ENCODE peak calls at places on chromosomes 5 and 9, in six cellular contexts. One of them, this sample, is unnamed.

GRCh38 chr5:143120460-143121134 is 282.9 kb downstream of the NR3C1 start:
- DNase-seq in fibroblast of pulmonary artery: no peak
- DNase-seq in Peyer's patch: no peak
- DNase-seq in foreskin fibroblast: no peak
- DNase-seq in CD8-positive, alpha-beta T cell: no peak
- DNase-seq in H1: no peak
- DNase-seq in this sample: no peak

GRCh38 chr5:54234304-54234938 is 76.0 kb downstream of the ARL15 start:
- DNase-seq in foreskin fibroblast: no peak
- DNase-seq in fibroblast of pulmonary artery: peak; percentile 73
- DNase-seq in H1: no peak
- DNase-seq in Peyer's patch: no peak
- DNase-seq in CD8-positive, alpha-beta T cell: no peak
- DNase-seq in this sample: no peak

GRCh38 chr9:93013856-93014582 is 44.5 kb upstream of the SUSD3 start:
- DNase-seq in fibroblast of pulmonary artery: no peak
- DNase-seq in CD8-positive, alpha-beta T cell: no peak
- DNase-seq in H1: no peak
- DNase-seq in foreskin fibroblast: no peak
- DNase-seq in Peyer's patch: no peak
- DNase-seq in this sample: no peak

GRCh38 chr5:15904894-15905805 is 274.4 kb downstream of the MARCHF11 start:
- DNase-seq in H1: no peak
- DNase-seq in fibroblast of pulmonary artery: peak; percentile 52
- DNase-seq in CD8-positive, alpha-beta T cell: no peak
- DNase-seq in foreskin fibroblast: no peak
- DNase-seq in Peyer's patch: no peak
- DNase-seq in this sample: no peak

GRCh38 chr9:70352356-70352755 is 62.1 kb downstream of the KLF9 start:
- DNase-seq in foreskin fibroblast: peak; percentile 20
- DNase-seq in CD8-positive, alpha-beta T cell: no peak
- DNase-seq in Peyer's patch: no peak
- DNase-seq in H1: no peak
- DNase-seq in fibroblast of pulmonary artery: peak; percentile 59
- DNase-seq in this sample: no peak

GRCh38 chr5:82413302-82414042 is 135.3 kb upstream of the RPS23 start:
- DNase-seq in CD8-positive, alpha-beta T cell: no peak
- DNase-seq in foreskin fibroblast: peak; percentile 60
- DNase-seq in fibroblast of pulmonary artery: peak; percentile 84
- DNase-seq in H1: no peak
- DNase-seq in Peyer's patch: no peak
- DNase-seq in this sample: no peak

GRCh38 chr5:14581891-14582796 is 552 bp downstream of the OTULINL start:
- DNase-seq in Peyer's patch: peak; percentile 85
- DNase-seq in foreskin fibroblast: no peak
- DNase-seq in fibroblast of pulmonary artery: peak; percentile 13
- DNase-seq in CD8-positive, alpha-beta T cell: peak; percentile 78
- DNase-seq in H1: no peak
- DNase-seq in this sample: peak; percentile 86

GRCh38 chr5:134592141-134592746 is 40.4 kb downstream of the SAR1B start:
- DNase-seq in foreskin fibroblast: no peak
- DNase-seq in Peyer's patch: no peak
- DNase-seq in H1: peak; percentile 54
- DNase-seq in fibroblast of pulmonary artery: peak; percentile 32
- DNase-seq in CD8-positive, alpha-beta T cell: no peak
- DNase-seq in this sample: no peak

GRCh38 chr5:157463621-157464407 is 3.8 kb downstream of the NIPAL4 start:
- DNase-seq in fibroblast of pulmonary artery: no peak
- DNase-seq in H1: no peak
- DNase-seq in Peyer's patch: no peak
- DNase-seq in CD8-positive, alpha-beta T cell: no peak
- DNase-seq in foreskin fibroblast: peak; percentile 40
- DNase-seq in this sample: no peak

GRCh38 chr9:76989501-76989900 is 30.0 kb upstream of the FOXB2 start:
- DNase-seq in Peyer's patch: no peak
- DNase-seq in foreskin fibroblast: no peak
- DNase-seq in CD8-positive, alpha-beta T cell: no peak
- DNase-seq in H1: no peak
- DNase-seq in fibroblast of pulmonary artery: no peak
- DNase-seq in this sample: no peak

GRCh38 chr5:122906768-122907167 is 61.4 kb downstream of the SNX24 start:
- DNase-seq in Peyer's patch: no peak
- DNase-seq in H1: no peak
- DNase-seq in fibroblast of pulmonary artery: peak; percentile 73
- DNase-seq in CD8-positive, alpha-beta T cell: no peak
- DNase-seq in foreskin fibroblast: no peak
- DNase-seq in this sample: no peak

GRCh38 chr5:133751846-133752245 is 139.5 kb upstream of the FSTL4 start:
- DNase-seq in Peyer's patch: no peak
- DNase-seq in fibroblast of pulmonary artery: no peak
- DNase-seq in CD8-positive, alpha-beta T cell: no peak
- DNase-seq in foreskin fibroblast: no peak
- DNase-seq in H1: no peak
- DNase-seq in this sample: no peak

GRCh38 chr5:44774279-44774880 is 34.4 kb upstream of the MRPS30 start:
- DNase-seq in H1: no peak
- DNase-seq in fibroblast of pulmonary artery: peak; percentile 67
- DNase-seq in Peyer's patch: no peak
- DNase-seq in foreskin fibroblast: peak; percentile 18
- DNase-seq in CD8-positive, alpha-beta T cell: no peak
- DNase-seq in this sample: peak; percentile 21

GRCh38 chr5:96134886-96135285 is 173.2 kb upstream of the ELL2 start:
- DNase-seq in H1: no peak
- DNase-seq in foreskin fibroblast: no peak
- DNase-seq in CD8-positive, alpha-beta T cell: no peak
- DNase-seq in Peyer's patch: no peak
- DNase-seq in fibroblast of pulmonary artery: no peak
- DNase-seq in this sample: no peak

GRCh38 chr9:34124103-34124502 is 2.4 kb downstream of the DCAF12 start:
- DNase-seq in H1: no peak
- DNase-seq in foreskin fibroblast: no peak
- DNase-seq in Peyer's patch: no peak
- DNase-seq in CD8-positive, alpha-beta T cell: no peak
- DNase-seq in fibroblast of pulmonary artery: no peak
- DNase-seq in this sample: no peak

GRCh38 chr5:136062563-136063274 is 33.9 kb downstream of the TGFBI start:
- DNase-seq in H1: no peak
- DNase-seq in foreskin fibroblast: no peak
- DNase-seq in Peyer's patch: no peak
- DNase-seq in fibroblast of pulmonary artery: peak; percentile 65
- DNase-seq in CD8-positive, alpha-beta T cell: no peak
- DNase-seq in this sample: peak; percentile 43

GRCh38 chr5:106094128-106094726 is 1576.5 kb downstream of the EFNA5 start:
- DNase-seq in CD8-positive, alpha-beta T cell: no peak
- DNase-seq in Peyer's patch: no peak
- DNase-seq in foreskin fibroblast: peak; percentile 73
- DNase-seq in H1: no peak
- DNase-seq in fibroblast of pulmonary artery: peak; percentile 26
- DNase-seq in this sample: no peak

GRCh38 chr9:97759611-97760288 is 62.6 kb upstream of the XPA start:
- DNase-seq in fibroblast of pulmonary artery: no peak
- DNase-seq in Peyer's patch: no peak
- DNase-seq in foreskin fibroblast: no peak
- DNase-seq in CD8-positive, alpha-beta T cell: no peak
- DNase-seq in H1: no peak
- DNase-seq in this sample: no peak

GRCh38 chr5:93915142-93915553 is 173.7 kb upstream of the POU5F2 start:
- DNase-seq in CD8-positive, alpha-beta T cell: no peak
- DNase-seq in Peyer's patch: no peak
- DNase-seq in fibroblast of pulmonary artery: peak; percentile 81
- DNase-seq in H1: no peak
- DNase-seq in foreskin fibroblast: peak; percentile 23
- DNase-seq in this sample: peak; percentile 43

GRCh38 chr5:92687793-92688467 is 893.1 kb downstream of the NR2F1-AS1 start:
- DNase-seq in Peyer's patch: no peak
- DNase-seq in CD8-positive, alpha-beta T cell: no peak
- DNase-seq in H1: peak; percentile 3
- DNase-seq in foreskin fibroblast: peak; percentile 41
- DNase-seq in fibroblast of pulmonary artery: peak; percentile 72
- DNase-seq in this sample: no peak

GRCh38 chr9:101791938-101792337 is 53.5 kb upstream of the GRIN3A start:
- DNase-seq in fibroblast of pulmonary artery: peak; percentile 4
- DNase-seq in H1: peak; percentile 21
- DNase-seq in CD8-positive, alpha-beta T cell: no peak
- DNase-seq in Peyer's patch: no peak
- DNase-seq in foreskin fibroblast: no peak
- DNase-seq in this sample: no peak

GRCh38 chr5:1737790-1738405 is 61.7 kb downstream of the MRPL36 start:
- DNase-seq in CD8-positive, alpha-beta T cell: peak; percentile 30
- DNase-seq in Peyer's patch: no peak
- DNase-seq in H1: no peak
- DNase-seq in foreskin fibroblast: peak; percentile 5
- DNase-seq in fibroblast of pulmonary artery: peak; percentile 35
- DNase-seq in this sample: peak; percentile 47

GRCh38 chr5:139740993-139741672 is 54.5 kb upstream of the PSD2 start:
- DNase-seq in CD8-positive, alpha-beta T cell: no peak
- DNase-seq in foreskin fibroblast: no peak
- DNase-seq in fibroblast of pulmonary artery: no peak
- DNase-seq in H1: no peak
- DNase-seq in Peyer's patch: no peak
- DNase-seq in this sample: no peak

GRCh38 chr9:88387035-88387732 is 1.1 kb upstream of the SPIN1 start:
- DNase-seq in Peyer's patch: peak; percentile 83
- DNase-seq in H1: no peak
- DNase-seq in CD8-positive, alpha-beta T cell: peak; percentile 5
- DNase-seq in foreskin fibroblast: no peak
- DNase-seq in fibroblast of pulmonary artery: peak; percentile 63
- DNase-seq in this sample: peak; percentile 80

GRCh38 chr5:173245319-173246134 is 10.5 kb upstream of the NKX2-5 start:
- DNase-seq in CD8-positive, alpha-beta T cell: no peak
- DNase-seq in Peyer's patch: no peak
- DNase-seq in H1: no peak
- DNase-seq in foreskin fibroblast: no peak
- DNase-seq in fibroblast of pulmonary artery: no peak
- DNase-seq in this sample: no peak

DNA sequence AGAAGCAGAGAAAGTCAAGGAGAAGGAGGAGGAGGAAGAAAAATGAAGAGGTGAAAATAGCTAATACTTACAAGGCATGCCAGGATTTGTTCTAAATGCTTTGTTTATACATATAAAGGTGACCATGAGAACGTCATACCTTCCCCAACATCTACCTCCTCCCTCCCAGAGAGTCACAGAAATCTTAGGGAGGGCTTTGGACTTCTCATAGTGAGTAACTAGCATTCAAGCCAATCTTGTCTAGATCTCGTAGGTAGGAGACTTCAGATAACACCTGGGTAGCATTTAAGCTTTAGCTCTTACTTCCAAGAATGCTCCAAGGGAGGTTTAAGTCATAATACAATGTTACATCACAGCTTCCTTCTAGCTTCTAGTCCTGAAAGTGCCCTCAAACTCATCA is 36.5 kb upstream of the GPBP1 start:
- DNase-seq in fibroblast of pulmonary artery: no peak
- DNase-seq in CD8-positive, alpha-beta T cell: no peak
- DNase-seq in H1: no peak
- DNase-seq in foreskin fibroblast: no peak
- DNase-seq in Peyer's patch: no peak
- DNase-seq in this sample: no peak
- H3K4me3 ChIP-seq in fibroblast of pulmonary artery: no peak overlapping the region
- H3K4me3 ChIP-seq in CD8-positive, alpha-beta T cell: no peak overlapping the region
- H3K4me3 ChIP-seq in H1: no peak overlapping the region
- H3K4me3 ChIP-seq in foreskin fibroblast: no peak overlapping the region
- H3K4me3 ChIP-seq in Peyer's patch: no peak overlapping the region
- H3K4me3 ChIP-seq in this sample: no peak overlapping the region

DNA sequence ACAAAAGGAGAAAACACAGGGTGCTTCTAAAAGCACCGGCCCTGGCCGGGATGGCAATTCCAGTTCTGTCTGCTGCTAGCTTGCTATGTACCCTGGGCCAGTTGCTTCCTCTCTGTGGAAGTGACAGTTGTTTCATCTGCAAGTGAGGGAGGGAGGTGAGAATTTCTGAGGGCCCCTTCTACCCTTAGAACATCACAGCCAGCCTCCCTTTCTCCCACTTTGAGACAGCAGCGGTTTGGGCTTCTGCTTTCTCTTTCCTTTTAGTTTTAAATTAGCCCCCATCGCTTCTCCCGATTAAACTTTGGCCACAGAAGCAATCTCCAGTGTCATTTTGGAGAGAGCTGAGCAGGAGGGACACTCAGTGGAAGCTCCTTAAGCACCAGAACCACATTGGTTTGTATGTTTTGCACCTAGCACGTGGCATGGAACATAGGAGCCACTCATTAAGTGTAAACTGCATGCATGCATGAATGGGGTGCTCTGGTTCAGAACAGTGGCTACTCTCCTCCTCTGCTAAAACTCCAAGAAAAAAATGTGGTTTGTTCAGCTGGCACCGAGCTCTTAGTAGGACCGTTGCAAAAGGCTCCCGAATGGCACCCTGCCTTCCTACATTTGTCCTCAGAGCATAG is 17.5 kb upstream of the TNIP1 start:
- DNase-seq in H1: no peak
- DNase-seq in fibroblast of pulmonary artery: no peak
- DNase-seq in Peyer's patch: peak; percentile 27
- DNase-seq in CD8-positive, alpha-beta T cell: no peak
- DNase-seq in foreskin fibroblast: no peak
- DNase-seq in this sample: peak; percentile 55
- H3K4me3 ChIP-seq in H1: no peak overlapping the region
- H3K4me3 ChIP-seq in fibroblast of pulmonary artery: no peak overlapping the region
- H3K4me3 ChIP-seq in Peyer's patch: no peak overlapping the region
- H3K4me3 ChIP-seq in CD8-positive, alpha-beta T cell: no peak overlapping the region
- H3K4me3 ChIP-seq in foreskin fibroblast: no peak overlapping the region
- H3K4me3 ChIP-seq in this sample: no peak overlapping the region

GRCh38 chr9:35675204-35675603 is 1.5 kb downstream of the CA9 start:
- DNase-seq in H1: no peak
- DNase-seq in foreskin fibroblast: no peak
- DNase-seq in CD8-positive, alpha-beta T cell: no peak
- DNase-seq in fibroblast of pulmonary artery: no peak
- DNase-seq in Peyer's patch: no peak
- DNase-seq in this sample: no peak
- H3K4me3 ChIP-seq in H1: peak overlapping the region; percentile 64
- H3K4me3 ChIP-seq in foreskin fibroblast: peak overlapping the region; percentile 44
- H3K4me3 ChIP-seq in CD8-positive, alpha-beta T cell: peak overlapping the region; percentile 62
- H3K4me3 ChIP-seq in fibroblast of pulmonary artery: peak overlapping the region; percentile 54
- H3K4me3 ChIP-seq in Peyer's patch: peak overlapping the region; percentile 59
- H3K4me3 ChIP-seq in this sample: no peak overlapping the region

GRCh38 chr5:17020586-17021362 is 84.7 kb upstream of the MYO10 start:
- DNase-seq in Peyer's patch: no peak
- DNase-seq in CD8-positive, alpha-beta T cell: no peak
- DNase-seq in foreskin fibroblast: no peak
- DNase-seq in fibroblast of pulmonary artery: no peak
- DNase-seq in H1: no peak
- DNase-seq in this sample: no peak
- H3K4me3 ChIP-seq in Peyer's patch: no peak overlapping the region
- H3K4me3 ChIP-seq in CD8-positive, alpha-beta T cell: no peak overlapping the region
- H3K4me3 ChIP-seq in foreskin fibroblast: peak overlapping the region; percentile 2
- H3K4me3 ChIP-seq in fibroblast of pulmonary artery: no peak overlapping the region
- H3K4me3 ChIP-seq in H1: no peak overlapping the region
- H3K4me3 ChIP-seq in this sample: no peak overlapping the region

This sample was measured in CD4-positive, alpha-beta memory T cell.